ENCODE peak calls at places on chromosomes 3 and 15, in five cellular contexts. Q is HCT116, G is K562, Y is SK-N-SH, K is GM12878. X is an unnamed sample. For H3K27me3, the result is how much of the 10 kb centered on the place peaks cover.

GRCh38 chr15:20346082-20346805 is 195.4 kb downstream of the GOLGA6L6 start:
- DNase-seq in Q (no peak), G (no peak), Y (no peak), K (no peak), X (no peak)

GRCh38 chr15:57340673-57341259 is 35.5 kb upstream of the CGNL1 start:
- DNase-seq in Q (peak), G (peak), Y (peak), K (peak), X (peak)

GRCh38 chr3:194514626-194515025 is 27.8 kb upstream of the ATP13A3 start:
- DNase-seq in Q (no peak), G (no peak), Y (no peak), K (no peak), X (no peak)

GRCh38 chr3:14451844-14452533 is 49.6 kb downstream of the SLC6A6 start:
- DNase-seq in Q (no peak), G (no peak), Y (no peak), K (no peak), X (no peak)

GRCh38 chr3:57757642-57758297 is 1.7 kb downstream of the SLMAP start:
- DNase-seq in Q (no peak), G (no peak), Y (peak), K (no peak), X (no peak)

GRCh38 chr15:52102468-52102867 is 10.1 kb downstream of the BCL2L10 start:
- DNase-seq in Q (no peak), G (no peak), Y (no peak), K (no peak), X (no peak)

GRCh38 chr15:48866141-48866563 is 11.8 kb upstream of the EID1 start:
- DNase-seq in Q (no peak), G (no peak), Y (no peak), K (no peak), X (no peak)

GRCh38 chr15:89664951-89665350 is 9.7 kb upstream of the KIF7 start:
- DNase-seq in Q (no peak), G (no peak), Y (no peak), K (no peak), X (no peak)

GRCh38 chr3:127495821-127496220 is 94.7 kb downstream of the TPRA1 start:
- DNase-seq in Q (no peak), G (no peak), Y (no peak), K (no peak), X (no peak)

GRCh38 chr3:22587446-22587845 is 615.7 kb upstream of the UBE2E2 start:
- DNase-seq in Q (no peak), G (no peak), Y (no peak), K (no peak), X (no peak)

GRCh38 chr3:51379746-51380330 is 5.3 kb upstream of the MANF start:
- DNase-seq in Q (no peak), G (no peak), Y (no peak), K (no peak), X (no peak)

GRCh38 chr3:77102916-77103769 is 63.2 kb downstream of the ROBO2 start:
- DNase-seq in Q (no peak), G (no peak), Y (no peak), K (no peak), X (no peak)

GRCh38 chr3:178078933-178079332 is 457.3 kb upstream of the KCNMB2 start:
- DNase-seq in Q (no peak), G (no peak), Y (no peak), K (no peak), X (no peak)

GRCh38 chr3:70597312-70597711 is 284.9 kb upstream of the MDFIC2 start:
- DNase-seq in Q (no peak), G (no peak), Y (no peak), K (no peak), X (no peak)

GRCh38 chr15:52537459-52537858 is 8.8 kb upstream of the MYO5A start:
- DNase-seq in Q (no peak), G (no peak), Y (no peak), K (no peak), X (no peak)

GRCh38 chr15:55222588-55222987 is 25.8 kb upstream of the RSL24D1 start:
- DNase-seq in Q (no peak), G (no peak), Y (no peak), K (peak), X (no peak)

GRCh38 chr3:123119802-123120201 is 53.0 kb downstream of the PDIA5 start:
- DNase-seq in Q (no peak), G (no peak), Y (no peak), K (no peak), X (no peak)

GRCh38 chr3:63386568-63386967 is 108.5 kb downstream of the SYNPR start:
- DNase-seq in Q (no peak), G (no peak), Y (peak), K (no peak), X (no peak)

GRCh38 chr15:33068007-33068441 is 126.5 kb downstream of the FMN1 start:
- DNase-seq in Q (no peak), G (no peak), Y (peak), K (no peak), X (no peak)

GRCh38 chr15:63035253-63035652 is 7.3 kb upstream of the TPM1 start:
- DNase-seq in Q (no peak), G (no peak), Y (no peak), K (no peak), X (no peak)

GRCh38 chr3:197501496-197501878 is 54.3 kb downstream of the BDH1 start:
- DNase-seq in Q (no peak), G (peak), Y (no peak), K (peak), X (no peak)

GRCh38 chr3:143847787-143848631 is at the start of gene SLC9A9:
- DNase-seq in Q (no peak), G (no peak), Y (no peak), K (peak), X (peak)

GRCh38 chr3:145776782-145777408 is 384.1 kb downstream of the PLOD2 start:
- DNase-seq in Q (peak), G (peak), Y (peak), K (peak), X (peak)

GRCh38 chr3:137012097-137012501 is 54.3 kb downstream of the IL20RB start:
- DNase-seq in Q (no peak), G (no peak), Y (no peak), K (no peak), X (no peak)

GRCh38 chr15:23687143-23687470 is at the start of gene NDN:
- DNase-seq in Q (no peak), G (peak), Y (peak), K (no peak), X (peak)

GRCh38 chr15:31302778-31303433 is 23.7 kb upstream of the KLF13 start:
- DNase-seq in Q (no peak), G (no peak), Y (no peak), K (no peak), X (no peak)

GRCh38 chr3:160804762-160805161 is 48.7 kb downstream of the PPM1L start:
- DNase-seq in Q (no peak), G (no peak), Y (peak), K (no peak), X (no peak)

GRCh38 chr15:80854104-80854503 is 74.9 kb downstream of the CEMIP start:
- DNase-seq in Q (no peak), G (no peak), Y (no peak), K (no peak), X (no peak)

GRCh38 chr15:39798382-39798781 is 15.7 kb upstream of the FSIP1 start:
- DNase-seq in Q (no peak), G (no peak), Y (no peak), K (no peak), X (no peak)

GRCh38 chr3:134718736-134719135 is 67.9 kb upstream of the KY start:
- DNase-seq in Q (no peak), G (no peak), Y (no peak), K (no peak), X (no peak)

GRCh38 chr15:98276018-98276417 is 315.5 kb downstream of the ARRDC4 start:
- DNase-seq in Q (no peak), G (no peak), Y (no peak), K (no peak), X (no peak)

GRCh38 chr15:63905558-63906265 is 72.0 kb upstream of the HERC1 start:
- DNase-seq in Q (no peak), G (no peak), Y (no peak), K (no peak), X (no peak)

GRCh38 chr3:197302696-197303341 is 4.4 kb upstream of the DLG1 start:
- DNase-seq in Q (no peak), G (no peak), Y (no peak), K (no peak), X (no peak)

GRCh38 chr3:39144748-39145380 is 8.5 kb downstream of the CSRNP1 start:
- DNase-seq in Q (no peak), G (no peak), Y (no peak), K (no peak), X (no peak)

GRCh38 chr3:110697961-110698360 is 373.7 kb upstream of the NECTIN3 start:
- DNase-seq in Q (no peak), G (no peak), Y (no peak), K (no peak), X (no peak)

GRCh38 chr3:162082516-162082915 is 585.9 kb downstream of the OTOL1 start:
- DNase-seq in Q (no peak), G (no peak), Y (no peak), K (no peak), X (no peak)

GRCh38 chr15:72797338-72797689 is 13.8 kb upstream of the ADPGK start:
- DNase-seq in Q (no peak), G (peak), Y (no peak), K (no peak), X (no peak)

GRCh38 chr15:72801590-72802345 is 18.2 kb upstream of the ADPGK start:
- DNase-seq in Q (no peak), G (no peak), Y (no peak), K (no peak), X (no peak)

GRCh38 chr15:72797834-72798233 is 14.3 kb upstream of the ADPGK start:
- DNase-seq in Q (no peak), G (no peak), Y (no peak), K (no peak), X (no peak)

GRCh38 chr15:72803006-72803405 is 19.4 kb upstream of the ADPGK start:
- DNase-seq in Q (no peak), G (no peak), Y (no peak), K (no peak), X (no peak)

GRCh38 chr15:72800819-72801481 is 17.4 kb upstream of the ADPGK start:
- DNase-seq in Q (no peak), G (no peak), Y (no peak), K (no peak), X (no peak)
- TF ChIP-seq YY1 in Q (no peak), G (no peak), Y (no peak), K (no peak), X (no peak)

DNA sequence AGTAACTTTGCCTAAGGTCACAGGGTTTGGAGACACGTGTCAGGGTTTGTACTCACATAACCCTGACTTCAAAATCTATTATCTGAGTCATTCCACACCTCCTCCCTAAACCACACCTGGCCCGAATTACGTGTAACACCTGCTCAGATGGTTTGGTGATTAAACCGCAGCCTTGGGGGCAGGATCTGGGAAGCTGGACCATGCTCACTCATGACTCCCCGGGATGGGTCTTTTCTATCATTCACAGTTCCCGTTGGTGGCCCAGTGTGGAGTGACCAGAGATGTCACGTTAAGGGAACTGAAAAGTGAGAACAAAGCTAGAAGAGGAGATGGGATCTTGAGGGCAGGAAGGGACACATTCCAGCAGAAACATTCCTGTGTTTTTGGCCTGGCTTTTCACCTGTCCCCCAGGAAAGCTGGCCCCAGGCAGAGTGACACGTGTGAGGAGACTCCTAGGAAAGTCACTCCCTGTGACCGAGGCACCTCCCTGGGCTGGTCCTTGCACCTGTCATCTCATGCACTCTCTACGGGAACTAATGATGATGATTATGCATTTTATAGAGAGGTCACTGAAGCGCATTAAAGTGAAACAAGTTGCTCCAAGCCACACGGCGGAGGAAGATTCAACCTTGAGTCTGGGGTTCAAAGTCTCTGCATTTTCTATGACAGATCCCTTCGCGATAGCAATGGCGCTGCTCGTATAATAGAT is 75.5 kb upstream of the POMGNT2 start:
- DNase-seq in Q (no peak), G (no peak), Y (no peak), K (peak), X (no peak)
- H3K9ac ChIP-seq in Q (no peak), G (no peak), Y (no peak), K (no peak), X (no peak)

GRCh38 chr3:185760550-185760949 is 64.3 kb downstream of the IGF2BP2 start:
- DNase-seq in Q (no peak), G (no peak), Y (no peak), K (no peak), X (no peak)
- H3K27me3 ChIP-seq in Q (under half), G (under half), Y (under half), K (under half), X (under half)

GRCh38 chr15:85479071-85479647 is 98.8 kb downstream of the AKAP13 start:
- DNase-seq in Q (no peak), G (no peak), Y (peak), K (no peak), X (no peak)
- TF ChIP-seq YY1 in Q (no peak), G (no peak), Y (no peak), K (no peak), X (no peak)

DNA sequence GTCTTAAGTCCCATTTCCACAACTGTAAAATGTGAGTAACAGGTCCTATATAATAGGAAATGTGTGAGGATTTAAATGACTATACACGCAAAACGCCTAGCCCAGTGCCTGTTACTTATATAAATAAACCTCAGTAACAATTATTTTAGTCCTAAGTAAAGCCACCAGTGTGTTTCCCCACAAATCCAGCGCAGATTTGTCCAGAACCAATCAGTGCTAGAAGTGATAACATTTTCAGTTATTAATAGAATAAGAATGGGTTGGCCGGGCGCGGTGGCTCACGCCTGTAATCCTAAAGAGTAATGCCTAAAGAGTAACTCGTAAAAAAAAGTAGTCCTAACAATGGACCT is 561 bp downstream of the RPAP1 start:
- DNase-seq in Q (no peak), G (no peak), Y (no peak), K (no peak), X (no peak)
- H3K9ac ChIP-seq in Q (peak), G (peak), Y (peak), K (peak), X (peak)

GRCh38 chr3:120021523-120021922 is 72.7 kb downstream of the GSK3B start:
- DNase-seq in Q (no peak), G (no peak), Y (no peak), K (no peak), X (no peak)
- H3K27me3 ChIP-seq in Q (under half), G (under half), Y (under half), K (under half), X (under half)

DNA sequence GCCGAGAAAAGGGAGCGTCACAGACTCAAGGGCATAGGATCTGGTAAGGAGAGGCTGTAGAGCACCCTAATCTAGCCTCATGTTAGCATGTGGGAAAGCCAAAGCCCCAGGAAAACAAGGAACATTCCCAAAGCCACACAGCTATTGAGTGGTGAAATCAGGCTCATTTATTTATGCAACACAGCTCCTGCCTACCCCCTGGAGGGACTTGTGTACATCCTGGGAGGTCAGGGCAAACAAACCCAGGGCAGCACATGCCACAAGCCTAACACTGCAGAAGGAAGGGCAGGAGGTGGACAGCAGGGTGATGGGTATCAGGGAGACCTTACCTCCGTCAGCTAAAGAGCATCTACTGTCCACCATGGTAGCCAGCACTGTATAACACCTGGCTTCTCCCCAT is 283.5 kb downstream of the RPLP1 start:
- DNase-seq in Q (no peak), G (no peak), Y (no peak), K (no peak), X (no peak)
- TF ChIP-seq YY1 in Q (no peak), G (no peak), Y (no peak), K (no peak), X (no peak)